ENCODE peak calls at places on chromosome 7, in ten cellular contexts. K is transverse colon, E is spleen, J is HepG2, F is HCT116, B is GM23338, S is Panc1, C is stomach, Y is suprapubic skin, L is vagina. T is an unnamed sample.

GRCh38 chr7:151408839-151409554 is 841 bp downstream of the WDR86 start:
- DNase-seq in S (no peak), Y (no peak), C (no peak), E (peak; percentile 77), J (peak; percentile 66), B (peak; percentile 79), L (no peak), K (peak; percentile 49), F (no peak), T (no peak)

GRCh38 chr7:93836111-93836510 is 54.4 kb downstream of the TFPI2 start:
- DNase-seq in K (no peak), C (no peak), S (no peak), J (no peak), E (no peak), F (no peak), L (no peak), B (peak; percentile 8), Y (no peak), T (no peak)

GRCh38 chr7:91459539-91459938 is 195.3 kb downstream of the FZD1 start:
- DNase-seq in K (no peak), E (no peak), F (no peak), C (no peak), S (no peak), Y (no peak), L (no peak), J (no peak), B (no peak), T (no peak)

GRCh38 chr7:69912141-69912540 is 313.9 kb downstream of the AUTS2 start:
- DNase-seq in L (no peak), J (no peak), Y (no peak), C (no peak), K (no peak), E (no peak), S (no peak), B (no peak), F (no peak), T (no peak)

GRCh38 chr7:140165422-140165821 is 11.4 kb downstream of the KDM7A start:
- DNase-seq in L (no peak), S (peak; percentile 80), Y (no peak), B (no peak), F (peak; percentile 35), E (no peak), J (no peak), K (no peak), C (no peak), T (no peak)

GRCh38 chr7:16649196-16649595 is 3.2 kb downstream of the BZW2 start:
- DNase-seq in E (no peak), F (no peak), K (no peak), C (no peak), S (no peak), J (no peak), Y (no peak), L (no peak), B (no peak), T (no peak)

GRCh38 chr7:155524018-155524556 is 22.3 kb downstream of the CNPY1 start:
- DNase-seq in K (no peak), E (no peak), B (no peak), L (no peak), S (no peak), C (no peak), Y (no peak), J (no peak), F (no peak), T (no peak)

GRCh38 chr7:25863727-25864116 is 288.3 kb upstream of the NFE2L3 start:
- DNase-seq in E (no peak), S (no peak), J (no peak), F (no peak), C (no peak), B (no peak), L (no peak), Y (no peak), K (no peak), T (no peak)

DNA sequence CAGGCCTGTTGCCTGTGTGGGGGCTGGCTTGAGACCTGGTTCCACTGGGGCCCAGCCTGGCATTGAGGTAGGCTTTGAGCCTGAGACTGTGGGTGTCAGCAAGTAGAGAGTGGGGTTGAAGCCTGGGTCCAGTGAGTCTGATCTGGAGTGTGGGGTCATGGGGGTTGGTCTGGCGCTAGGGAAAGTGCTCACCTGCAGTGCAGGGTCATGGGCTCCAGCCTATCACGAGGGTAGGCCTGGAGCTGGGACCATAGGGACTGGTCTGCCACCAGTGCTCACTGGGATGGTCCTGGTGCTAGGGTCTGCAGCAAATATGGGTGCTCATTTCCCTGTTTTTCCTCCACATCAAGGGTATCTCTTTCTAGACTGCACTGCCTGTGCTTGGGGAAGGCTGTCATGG is 95.4 kb upstream of the KLF14 start:
- DNase-seq in C (no peak), J (no peak), S (no peak), Y (no peak), E (no peak), B (no peak), K (no peak), L (no peak), F (no peak), T (peak; percentile 23)
- H3K27me3 ChIP-seq in C (no peaks in the 10 kb centered on the region), J (no peaks in the 10 kb centered on the region), S (no peaks in the 10 kb centered on the region), Y (no peaks in the 10 kb centered on the region), E (no peaks in the 10 kb centered on the region), B (no peaks in the 10 kb centered on the region), K (no peaks in the 10 kb centered on the region), L (no peaks in the 10 kb centered on the region), F (no peaks in the 10 kb centered on the region), T (no peaks in the 10 kb centered on the region)

DNA sequence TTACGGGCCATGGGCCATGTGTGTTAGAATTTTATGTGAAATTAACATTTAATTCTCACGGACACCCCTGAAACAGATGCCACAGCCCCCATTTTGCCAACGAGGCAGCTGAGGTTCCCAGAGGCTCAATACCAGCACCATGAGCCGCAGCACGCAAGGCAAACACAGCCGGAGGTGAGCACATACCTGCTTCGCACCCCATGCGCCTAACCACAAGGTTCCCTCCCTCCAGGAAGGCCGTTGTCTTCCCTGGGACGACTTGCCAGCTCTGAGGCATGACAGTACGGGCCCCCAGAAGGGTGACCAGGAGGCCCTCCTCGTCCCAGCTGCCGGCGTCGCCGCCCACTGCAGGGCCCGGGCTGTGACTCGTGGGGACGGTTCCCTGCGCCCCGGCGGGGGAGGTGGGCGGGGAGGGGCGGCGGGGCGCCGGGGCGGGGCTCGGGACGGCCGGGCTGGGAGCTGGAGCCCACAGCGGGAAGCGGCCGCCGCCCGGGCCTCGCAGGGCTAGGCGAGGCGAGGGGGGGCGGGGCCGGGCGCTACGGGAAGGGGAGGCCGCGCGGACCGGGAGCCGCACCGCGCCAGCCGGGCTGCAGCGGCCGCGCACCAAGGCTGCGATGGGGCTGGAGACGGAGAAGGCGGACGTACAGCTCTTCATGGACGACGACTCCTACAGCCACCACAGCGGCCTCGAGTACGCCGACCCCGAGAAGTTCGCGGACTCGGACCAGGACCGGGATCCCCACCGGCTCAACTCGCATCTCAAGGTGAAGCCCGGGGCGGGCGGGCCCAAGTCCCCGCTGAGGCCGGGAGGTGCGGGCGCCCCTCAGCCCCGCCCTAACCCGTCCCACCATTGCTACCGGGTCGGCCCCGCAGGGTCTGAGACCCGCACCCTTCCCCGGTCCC is at the start of gene CAV2:
- DNase-seq in L (no peak), F (peak; percentile 74), Y (peak; percentile 83), C (peak; percentile 69), S (no peak), J (no peak), E (peak; percentile 84), B (peak; percentile 69), K (peak; percentile 64), T (peak; percentile 72)
- TF ChIP-seq POLR2AphosphoS5 in L (peak; percentile 41), F (peak; percentile 70), Y (no peak), C (no peak), S (peak; percentile 73), J (no peak), E (peak; percentile 74), B (no peak), K (no peak), T (peak; percentile 8)

GRCh38 chr7:100423315-100423714 is 5.2 kb downstream of the ZCWPW1 start:
- DNase-seq in S (no peak), K (no peak), B (no peak), L (no peak), E (no peak), Y (no peak), J (no peak), F (no peak), C (no peak), T (no peak)

GRCh38 chr7:100419660-100420226 is 8.8 kb downstream of the ZCWPW1 start:
- DNase-seq in B (no peak), F (no peak), S (no peak), K (no peak), E (no peak), Y (no peak), C (no peak), L (no peak), J (no peak), T (no peak)

GRCh38 chr7:100415448-100415847 is 13.1 kb downstream of the ZCWPW1 start:
- DNase-seq in Y (no peak), B (no peak), C (no peak), E (no peak), S (no peak), L (no peak), F (no peak), K (no peak), J (no peak), T (no peak)

GRCh38 chr7:100413889-100414288 is 14.6 kb downstream of the ZCWPW1 start:
- DNase-seq in L (no peak), J (no peak), K (no peak), B (no peak), E (no peak), Y (no peak), F (no peak), C (no peak), S (no peak), T (no peak)

DNA sequence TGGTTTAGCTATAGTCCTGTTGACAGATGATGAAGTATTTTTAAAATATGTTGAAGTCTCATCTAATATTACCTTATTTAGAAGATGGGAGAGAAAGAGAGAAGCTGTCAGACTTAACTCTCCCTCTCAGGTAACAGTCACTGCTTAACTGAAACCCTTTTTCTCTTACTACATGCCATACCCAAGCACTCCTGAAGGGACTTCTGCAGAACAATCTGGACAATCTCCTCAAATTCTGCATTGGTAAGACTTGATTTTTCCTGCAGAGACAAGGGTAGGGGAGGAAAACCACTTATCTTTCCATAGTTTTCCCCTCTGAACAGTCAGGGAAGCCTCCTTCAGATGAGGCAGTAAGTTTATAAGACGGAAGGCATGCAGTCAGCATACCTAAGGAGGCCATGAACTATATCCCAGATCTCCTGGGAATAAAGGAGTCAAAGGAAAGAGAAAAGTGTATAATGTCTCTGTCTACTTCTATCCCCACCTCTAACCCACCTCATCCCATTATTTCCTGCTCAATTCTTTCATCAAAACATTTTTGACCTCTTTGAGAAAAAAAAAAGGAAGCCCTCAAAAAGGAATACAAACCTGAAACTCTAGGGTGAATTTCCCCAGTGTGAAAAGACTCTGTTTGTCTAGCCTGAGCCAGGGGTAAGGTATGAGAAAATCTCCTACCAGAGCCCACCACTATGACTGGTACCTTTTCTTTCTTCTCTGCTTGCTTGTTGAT is 9.4 kb downstream of the ZCWPW1 start:
- DNase-seq in C (no peak), F (no peak), L (no peak), Y (no peak), S (no peak), E (no peak), J (no peak), K (no peak), B (no peak), T (no peak)
- H3K27me3 ChIP-seq in C (no peaks in the 10 kb centered on the region), F (no peaks in the 10 kb centered on the region), L (no peaks in the 10 kb centered on the region), Y (no peaks in the 10 kb centered on the region), S (no peaks in the 10 kb centered on the region), E (no peaks in the 10 kb centered on the region), J (no peaks in the 10 kb centered on the region), K (no peaks in the 10 kb centered on the region), B (no peaks in the 10 kb centered on the region), T (no peaks in the 10 kb centered on the region)

DNA sequence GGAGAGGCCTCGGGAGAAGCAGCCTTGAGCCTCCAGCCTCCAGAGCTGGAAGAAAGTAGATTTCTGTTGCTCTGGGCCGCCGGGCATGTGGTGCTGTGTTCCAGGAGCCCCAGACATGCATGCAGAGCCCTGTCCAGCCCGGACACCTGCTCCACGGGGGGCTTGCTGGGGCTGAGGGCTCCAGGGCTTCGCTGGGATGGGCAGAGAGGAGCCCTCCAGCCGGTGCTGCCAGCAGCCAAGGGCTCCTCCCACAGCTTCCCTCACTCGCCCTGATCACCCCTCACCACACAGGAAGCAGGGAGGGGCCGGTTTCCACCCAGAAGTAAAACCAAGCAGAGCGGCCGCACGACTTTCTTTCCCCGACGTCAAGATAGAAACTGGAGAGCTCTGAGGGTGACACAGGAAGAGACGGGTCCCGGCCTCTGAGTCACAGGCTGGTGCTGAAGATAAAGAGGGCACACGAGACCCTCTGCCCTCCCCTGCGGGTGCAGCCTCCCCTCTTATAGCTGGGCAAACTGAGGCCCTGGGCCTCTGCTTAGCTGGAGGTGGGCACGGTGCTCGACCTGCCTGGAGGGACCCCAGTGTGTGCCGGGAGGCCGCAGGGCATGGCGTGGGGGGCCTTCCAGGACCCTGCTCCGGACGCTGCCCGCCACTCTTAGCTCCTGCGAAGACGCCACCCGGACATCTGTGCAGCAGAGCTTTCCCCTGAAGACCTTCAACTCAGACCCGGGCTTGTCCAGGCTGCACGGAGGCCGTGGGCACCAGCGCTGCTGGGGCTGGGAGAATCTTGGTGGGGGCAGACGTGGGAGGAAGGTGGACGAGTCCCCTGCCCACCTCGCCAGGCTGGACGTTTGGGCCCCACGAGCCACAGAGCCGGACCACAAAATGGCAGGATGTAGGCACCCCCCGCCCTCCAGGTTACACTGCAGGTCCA is 31.1 kb downstream of the ADAP1 start:
- DNase-seq in E (peak; percentile 96), J (no peak), F (no peak), B (no peak), S (no peak), C (peak; percentile 70), K (peak; percentile 94), Y (peak; percentile 88), L (no peak), T (peak; percentile 77)
- TF ChIP-seq POLR2AphosphoS5 in E (peak; percentile 83), J (no peak), F (no peak), B (no peak), S (no peak), C (no peak), K (peak; percentile 74), Y (no peak), L (peak; percentile 52), T (peak; percentile 8)